ENCODE peak calls at places on chromosomes 7 and 10, in five cellular contexts. N, F, P, Z and O are unnamed samples.

GRCh38 chr7:76506081-76506440 is 4.3 kb upstream of the UPK3B start:
- DNase-seq in N (no peak), F (no peak), P (no peak), Z (no peak), O (no peak)

GRCh38 chr7:66529889-66530615 is 98.6 kb upstream of the KCTD7 start:
- DNase-seq in N (no peak), F (peak; percentile 36), P (no peak), Z (no peak), O (no peak)

GRCh38 chr7:104252409-104253134 is 44.8 kb upstream of the ORC5 start:
- DNase-seq in N (no peak), F (no peak), P (no peak), Z (no peak), O (no peak)

GRCh38 chr7:151412318-151412717 is 2.5 kb upstream of the WDR86 start:
- DNase-seq in N (no peak), F (no peak), P (no peak), Z (no peak), O (no peak)

GRCh38 chr10:8054498-8055407 is at the start of gene GATA3:
- DNase-seq in N (peak; percentile 58), F (peak; percentile 84), P (no peak), Z (peak; percentile 55), O (peak; percentile 77)

GRCh38 chr10:17349717-17350116 is 104.7 kb downstream of the ST8SIA6 start:
- DNase-seq in N (no peak), F (no peak), P (no peak), Z (peak; percentile 20), O (no peak)

GRCh38 chr10:77889277-77889903 is 37.2 kb downstream of the DLG5 start:
- DNase-seq in N (no peak), F (peak; percentile 88), P (peak; percentile 71), Z (no peak), O (no peak)

GRCh38 chr10:61136151-61136550 is 192.2 kb upstream of the RHOBTB1 start:
- DNase-seq in N (no peak), F (no peak), P (no peak), Z (peak; percentile 2), O (no peak)

GRCh38 chr10:44749141-44749540 is 162.0 kb upstream of the TMEM72 start:
- DNase-seq in N (no peak), F (no peak), P (no peak), Z (no peak), O (no peak)

GRCh38 chr7:144818516-144818915 is 17.3 kb downstream of the TPK1 start:
- DNase-seq in N (no peak), F (no peak), P (no peak), Z (no peak), O (peak; percentile 47)

GRCh38 chr7:85030893-85031292 is 156.0 kb downstream of the SEMA3D start:
- DNase-seq in N (no peak), F (peak; percentile 37), P (no peak), Z (peak; percentile 25), O (no peak)
- TF ChIP-seq CTCF in N (peak; percentile 51), F (peak; percentile 73), P (peak; percentile 55), Z (peak; percentile 74), O (peak; percentile 10)

DNA sequence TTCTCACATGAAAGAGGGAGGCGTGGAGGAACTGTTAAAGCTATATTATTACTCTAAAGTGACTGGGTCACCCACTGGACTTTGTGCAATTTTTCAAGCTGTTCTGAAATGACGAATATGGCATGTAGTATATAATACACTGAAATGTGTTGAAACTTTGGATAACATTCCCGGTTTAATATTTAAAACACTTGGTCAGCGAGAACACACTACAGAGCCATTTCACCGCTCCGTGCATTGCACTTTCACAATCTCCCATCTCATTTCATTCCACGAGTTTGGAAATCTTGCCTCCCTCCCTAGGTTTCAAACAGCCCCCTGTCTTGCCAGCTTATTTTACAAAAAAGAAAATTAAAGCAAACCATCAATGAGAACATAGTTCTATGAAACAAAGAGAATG is 337.9 kb downstream of the WDR11 start:
- DNase-seq in N (no peak), F (no peak), P (no peak), Z (no peak), O (no peak)
- H3K27ac ChIP-seq in N (no peak overlapping the region), F (no peak overlapping the region), P (no peak overlapping the region), Z (no peak overlapping the region), O (no peak overlapping the region)

GRCh38 chr10:130801784-130802183 is 509.7 kb downstream of the TCERG1L start:
- DNase-seq in N (no peak), F (no peak), P (peak; percentile 41), Z (no peak), O (no peak)

GRCh38 chr10:130800281-130800680 is 511.2 kb downstream of the TCERG1L start:
- DNase-seq in N (no peak), F (no peak), P (peak; percentile 21), Z (no peak), O (no peak)

GRCh38 chr10:130804281-130804680 is 507.2 kb downstream of the TCERG1L start:
- DNase-seq in N (no peak), F (no peak), P (no peak), Z (no peak), O (no peak)

GRCh38 chr10:130801276-130801675 is 510.2 kb downstream of the TCERG1L start:
- DNase-seq in N (no peak), F (no peak), P (no peak), Z (no peak), O (no peak)

DNA sequence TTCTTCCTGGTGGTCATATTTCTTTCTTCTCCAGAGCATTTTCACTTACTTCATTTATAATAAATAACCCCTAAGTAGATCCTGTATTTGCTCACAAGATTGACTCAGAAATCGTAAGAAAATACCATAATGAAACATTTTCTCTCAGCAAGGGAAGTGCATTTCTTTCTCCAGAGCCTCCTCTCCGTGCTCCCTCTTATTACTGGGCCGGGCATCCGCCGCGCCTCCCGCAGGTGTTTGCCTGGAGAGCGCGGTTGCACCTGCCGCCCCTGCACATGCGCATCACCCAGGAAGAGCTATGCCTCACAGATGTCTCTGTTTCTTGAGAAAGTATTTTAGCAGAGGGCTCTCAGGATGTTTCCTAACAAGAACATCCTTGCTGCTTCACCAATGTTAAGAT is 509.2 kb downstream of the TCERG1L start:
- DNase-seq in N (no peak), F (no peak), P (no peak), Z (no peak), O (no peak)
- TF ChIP-seq CTCF in N (no peak), F (no peak), P (no peak), Z (no peak), O (no peak)

DNA sequence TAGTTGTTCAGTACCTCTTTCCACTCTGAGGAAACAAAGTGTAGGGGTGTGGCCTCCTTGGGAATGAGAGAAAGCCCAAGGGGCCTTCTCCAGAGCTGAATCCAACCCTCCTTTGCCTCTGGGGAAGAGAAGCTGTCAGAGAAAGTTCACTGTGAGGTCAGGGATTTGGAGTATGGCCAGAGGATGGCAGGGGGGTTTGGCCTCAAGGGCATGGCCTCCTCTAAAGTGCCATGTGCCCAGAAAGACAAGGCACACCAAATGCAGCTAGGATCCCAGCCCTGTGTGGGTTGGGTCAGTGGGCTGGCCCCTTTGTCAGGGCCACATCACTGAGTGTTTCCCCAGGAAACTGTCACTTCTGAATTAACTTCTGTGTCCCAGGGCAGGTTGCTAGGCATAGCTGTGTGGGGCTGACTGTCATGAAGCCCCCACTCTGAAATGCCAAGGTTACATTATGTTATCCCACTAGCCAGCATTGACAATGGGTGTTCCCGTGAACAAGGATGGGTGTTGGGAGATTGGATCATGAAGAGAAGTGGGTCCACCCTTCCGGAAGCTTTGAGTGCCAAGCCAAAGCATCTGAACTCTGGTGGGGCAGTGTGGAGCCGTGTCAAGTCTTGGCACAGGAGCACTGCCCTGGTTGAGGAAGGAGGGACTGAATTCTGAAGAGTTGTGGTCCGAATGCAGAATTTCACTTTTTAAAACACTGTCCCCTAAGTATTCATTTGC is 123.3 kb downstream of the ZMIZ1 start:
- DNase-seq in N (no peak), F (no peak), P (no peak), Z (no peak), O (no peak)
- H3K27ac ChIP-seq in N (peak overlapping the region; percentile 38), F (no peak overlapping the region), P (no peak overlapping the region), Z (peak overlapping the region; percentile 94), O (no peak overlapping the region)

GRCh38 chr7:134690016-134690415 is 43.4 kb downstream of the BPGM start:
- DNase-seq in N (no peak), F (no peak), P (no peak), Z (no peak), O (no peak)
- TF ChIP-seq CTCF in N (peak; percentile 73), F (peak; percentile 46), P (peak; percentile 33), Z (peak; percentile 56), O (no peak)

GRCh38 chr7:106608664-106609063 is 52.3 kb downstream of the CCDC71L start:
- DNase-seq in N (no peak), F (no peak), P (peak; percentile 57), Z (no peak), O (no peak)
- H3K27ac ChIP-seq in N (no peak overlapping the region), F (no peak overlapping the region), P (no peak overlapping the region), Z (no peak overlapping the region), O (no peak overlapping the region)

GRCh38 chr10:111762114-111762513 is 421.5 kb downstream of the GPAM start:
- DNase-seq in N (no peak), F (no peak), P (no peak), Z (no peak), O (no peak)
- TF ChIP-seq CTCF in N (no peak), F (peak; percentile 24), P (no peak), Z (no peak), O (no peak)

GRCh38 chr7:82167568-82168314 is 275.8 kb downstream of the CACNA2D1 start:
- DNase-seq in N (no peak), F (no peak), P (no peak), Z (no peak), O (no peak)
- H3K27ac ChIP-seq in N (no peak overlapping the region), F (no peak overlapping the region), P (no peak overlapping the region), Z (no peak overlapping the region), O (no peak overlapping the region)